ENCODE peak calls at places on chromosomes 13 and 19, in seven cellular contexts. E is T-helper 2 cell; O is GDM1; Y is choroid plexus epithelial cell; Z is progenitor cell of endocrine pancreas; H is activated gamma-delta T cell treated with anti-CD3 and anti-CD28 coated beads, Interleukin-2, amount 50 U/mL, for 16 hours; N is NCI-H1092 treated with DMSO at 0.1 percent for 48 hours. L is an unnamed sample.

GRCh38 chr13:112744306-112745021 is 54.6 kb downstream of the ATP11A start:
- DNase-seq in E (no peak), O (no peak), Y (no peak), Z (no peak), H (no peak), N (peak), L (no peak)

GRCh38 chr13:43307921-43308433 is 284.6 kb downstream of the DNAJC15 start:
- DNase-seq in E (no peak), O (peak), Y (peak), Z (no peak), H (no peak), N (peak), L (peak)

GRCh38 chr13:39976481-39976880 is 321.0 kb downstream of the COG6 start:
- DNase-seq in E (no peak), O (no peak), Y (no peak), Z (no peak), H (no peak), N (no peak), L (no peak)

GRCh38 chr13:109836629-109837607 is 50.5 kb upstream of the IRS2 start:
- DNase-seq in E (no peak), O (no peak), Y (no peak), Z (no peak), H (no peak), N (no peak), L (no peak)

GRCh38 chr19:15622991-15623390 is 8.0 kb downstream of the CYP4F8 start:
- DNase-seq in E (no peak), O (no peak), Y (no peak), Z (no peak), H (no peak), N (no peak), L (no peak)

GRCh38 chr19:38734426-38735256 is 9.6 kb downstream of the CAPN12 start:
- DNase-seq in E (no peak), O (no peak), Y (peak), Z (no peak), H (no peak), N (no peak), L (peak)

GRCh38 chr19:48806518-48806817 is 4.4 kb downstream of the BCAT2 start:
- DNase-seq in E (peak), O (no peak), Y (no peak), Z (no peak), H (no peak), N (no peak), L (peak)

GRCh38 chr19:46614114-46614701 is 10.7 kb downstream of the PTGIR start:
- DNase-seq in E (peak), O (peak), Y (peak), Z (peak), H (peak), N (peak), L (peak)

GRCh38 chr13:111228262-111229144 is 91.9 kb upstream of the TEX29 start:
- DNase-seq in E (no peak), O (no peak), Y (peak), Z (no peak), H (no peak), N (no peak), L (no peak)

GRCh38 chr19:34067861-34068271 is 104.4 kb upstream of the LSM14A start:
- DNase-seq in E (no peak), O (no peak), Y (no peak), Z (no peak), H (no peak), N (no peak), L (no peak)